ENCODE peak calls at places on chromosomes 5 and 9, in eight cellular contexts. X is A549; R is stimulated activated CD4-positive, alpha-beta T cell treated with anti-CD3 and anti-CD28 coated beads, Interleukin-1b, Interleukin-23, amount 100 ng/mL, for 24 hours; V is EH; K is T1000; E is cardiac fibroblast; U is retina; B is astrocyte of the hippocampus. A is an unnamed sample.

GRCh38 chr9:115204827-115205506 is 87.0 kb upstream of the TNC start:
- DNase-seq in X (peak), R (no peak), V (peak), K (no peak), E (peak), U (no peak), B (peak), A (peak)

GRCh38 chr9:118567861-118568260 is 801.4 kb downstream of the BRINP1 start:
- DNase-seq in X (no peak), R (no peak), V (no peak), K (no peak), E (no peak), U (no peak), B (no peak), A (no peak)

GRCh38 chr9:136671646-136672430 is 9.1 kb downstream of the EGFL7 start:
- DNase-seq in X (peak), R (no peak), V (peak), K (no peak), E (no peak), U (peak), B (peak), A (no peak)

GRCh38 chr9:134219721-134220060 is 55.3 kb upstream of the RNU6ATAC start:
- DNase-seq in X (no peak), R (no peak), V (no peak), K (no peak), E (no peak), U (no peak), B (no peak), A (no peak)

GRCh38 chr9:86732514-86732913 is 214.8 kb downstream of the GAS1 start:
- DNase-seq in X (no peak), R (no peak), V (peak), K (peak), E (peak), U (no peak), B (peak), A (peak)

GRCh38 chr5:66987126-66987525 is 209.5 kb downstream of the CD180 start:
- DNase-seq in X (no peak), R (no peak), V (peak), K (no peak), E (peak), U (no peak), B (peak), A (no peak)

GRCh38 chr5:130885027-130885426 is 280.0 kb downstream of the HINT1 start:
- DNase-seq in X (no peak), R (no peak), V (no peak), K (no peak), E (no peak), U (no peak), B (no peak), A (no peak)

GRCh38 chr5:1035421-1036405 is 27.1 kb downstream of the NKD2 start:
- DNase-seq in X (no peak), R (no peak), V (no peak), K (no peak), E (no peak), U (no peak), B (no peak), A (no peak)

GRCh38 chr9:89178162-89179120 is at the start of gene SHC3:
- DNase-seq in X (no peak), R (no peak), V (peak), K (no peak), E (peak), U (peak), B (peak), A (peak)

GRCh38 chr9:105457560-105458294 is 9.9 kb downstream of the FSD1L start:
- DNase-seq in X (no peak), R (no peak), V (no peak), K (no peak), E (no peak), U (no peak), B (no peak), A (no peak)

GRCh38 chr5:73596705-73597328 is 29.2 kb upstream of the ARHGEF28 start:
- DNase-seq in X (peak), R (peak), V (peak), K (no peak), E (peak), U (no peak), B (peak), A (no peak)

GRCh38 chr9:72586388-72587160 is 65.2 kb downstream of the TMC1 start:
- DNase-seq in X (peak), R (no peak), V (peak), K (peak), E (peak), U (no peak), B (no peak), A (peak)

GRCh38 chr5:147453901-147454814 is 55.7 kb downstream of the DPYSL3 start:
- DNase-seq in X (peak), R (peak), V (peak), K (peak), E (peak), U (peak), B (peak), A (peak)

GRCh38 chr9:20524776-20525175 is 97.5 kb downstream of the MLLT3 start:
- DNase-seq in X (no peak), R (no peak), V (no peak), K (no peak), E (no peak), U (no peak), B (no peak), A (no peak)

GRCh38 chr9:70398145-70398556 is 16.3 kb downstream of the KLF9 start:
- DNase-seq in X (no peak), R (no peak), V (no peak), K (no peak), E (no peak), U (no peak), B (no peak), A (no peak)

GRCh38 chr9:108270041-108270440 is 585.7 kb downstream of the ACTL7B start:
- DNase-seq in X (no peak), R (no peak), V (peak), K (no peak), E (no peak), U (no peak), B (peak), A (no peak)

GRCh38 chr5:51987239-51987638 is 604.0 kb downstream of the ISL1 start:
- DNase-seq in X (no peak), R (no peak), V (no peak), K (no peak), E (no peak), U (no peak), B (no peak), A (no peak)

GRCh38 chr5:16579142-16579541 is 37.7 kb downstream of the RETREG1 start:
- DNase-seq in X (no peak), R (no peak), V (no peak), K (no peak), E (peak), U (peak), B (peak), A (no peak)

GRCh38 chr9:132935021-132935420 is 9.4 kb downstream of the TSC1 start:
- DNase-seq in X (no peak), R (no peak), V (no peak), K (no peak), E (no peak), U (no peak), B (no peak), A (no peak)

GRCh38 chr5:178839319-178839704 is 20.4 kb upstream of the ZNF354B start:
- DNase-seq in X (no peak), R (peak), V (peak), K (no peak), E (peak), U (peak), B (peak), A (no peak)

GRCh38 chr9:112866662-112867274 is 23.9 kb downstream of the SLC46A2 start:
- DNase-seq in X (no peak), R (no peak), V (peak), K (peak), E (peak), U (no peak), B (no peak), A (peak)